ENCODE peak calls at places on chromosomes 3 and 15, in six cellular contexts. Q is DMS153, T is tibial nerve, N is SHP77, K is thoracic aorta, O is mesothelial cell of epicardium. W is an unnamed sample.

GRCh38 chr3:184262927-184263179 is 1.5 kb upstream of the CAMK2N2 start:
- DNase-seq in T (no peak), K (no peak), N (no peak), Q (no peak), O (no peak), W (no peak)

GRCh38 chr3:24709921-24710320 is 215.3 kb upstream of the THRB start:
- DNase-seq in K (no peak), T (no peak), O (no peak), Q (no peak), N (no peak), W (no peak)

GRCh38 chr3:142861926-142862325 is 27.0 kb downstream of the PCOLCE2 start:
- DNase-seq in T (no peak), K (no peak), Q (no peak), O (no peak), N (no peak), W (no peak)

GRCh38 chr3:181971424-181971823 is 259.7 kb downstream of the SOX2 start:
- DNase-seq in N (no peak), K (no peak), Q (no peak), O (no peak), T (no peak), W (no peak)

GRCh38 chr3:27093771-27094170 is 275.4 kb downstream of the NEK10 start:
- DNase-seq in N (no peak), Q (no peak), T (no peak), O (no peak), K (no peak), W (peak)

GRCh38 chr3:18307529-18307928 is 117.6 kb downstream of the SATB1 start:
- DNase-seq in O (no peak), N (no peak), Q (no peak), T (no peak), K (no peak), W (no peak)

GRCh38 chr3:197407526-197407925 is 109.1 kb upstream of the DLG1 start:
- DNase-seq in Q (no peak), O (no peak), T (no peak), N (no peak), K (no peak), W (no peak)

GRCh38 chr3:115325539-115325938 is 178.5 kb upstream of the ZBTB20 start:
- DNase-seq in K (no peak), T (no peak), Q (no peak), N (no peak), O (peak), W (peak)

GRCh38 chr15:30046414-30046813 is 36.3 kb upstream of the GOLGA8J start:
- DNase-seq in K (no peak), N (no peak), T (no peak), O (no peak), Q (no peak), W (no peak)

GRCh38 chr15:60842694-60843093 is 363.8 kb upstream of the ICE2 start:
- DNase-seq in K (no peak), Q (no peak), T (no peak), N (no peak), O (no peak), W (no peak)

GRCh38 chr15:58551764-58552504 is 120.1 kb downstream of the LIPC start:
- DNase-seq in K (no peak), N (no peak), O (peak), T (no peak), Q (no peak), W (peak)

GRCh38 chr3:188869628-188870027 is 302.1 kb upstream of the TPRG1 start:
- DNase-seq in N (no peak), O (no peak), Q (no peak), T (no peak), K (no peak), W (no peak)